ENCODE peak calls at places on chromosomes 12 and 14, in eight cellular contexts. Q, V, P, L, I, A, H and C are unnamed samples.
A peak's percentile ranks its signal among the peaks of the same experiment; 100 is the strongest.

GRCh38 chr12:46664771-46665287 is 161.0 kb downstream of the SLC38A4 start:
- DNase-seq in L (no peak), A (peak; percentile 96), I (peak; percentile 41), Q (peak; percentile 66), H (no peak), V (peak; percentile 92), P (no peak), C (no peak)

GRCh38 chr14:101006008-101006407 is 102.5 kb upstream of the RTL1 start:
- DNase-seq in V (no peak), Q (no peak), P (no peak), I (peak; percentile 21), A (no peak), L (no peak), H (no peak), C (no peak)

GRCh38 chr14:104095426-104096310 is 10.2 kb downstream of the ASPG start:
- DNase-seq in Q (no peak), I (no peak), L (no peak), P (no peak), H (no peak), A (no peak), V (no peak), C (no peak)

GRCh38 chr12:49962861-49963765 is 1.4 kb downstream of the AQP5 start:
- DNase-seq in I (peak; percentile 82), H (peak; percentile 73), Q (peak; percentile 77), L (no peak), A (no peak), P (peak; percentile 92), V (peak; percentile 18), C (peak; percentile 91)

GRCh38 chr12:2284857-2285256 is 232.1 kb downstream of the CACNA1C start:
- DNase-seq in H (peak; percentile 52), P (peak; percentile 78), I (peak; percentile 63), L (peak; percentile 85), V (peak; percentile 79), A (peak; percentile 73), Q (peak; percentile 47), C (no peak)

GRCh38 chr12:20631711-20632110 is 63.4 kb upstream of the SLCO1C1 start:
- DNase-seq in V (peak; percentile 79), A (no peak), Q (no peak), H (no peak), P (no peak), L (no peak), I (no peak), C (no peak)

GRCh38 chr14:100683578-100683977 is 43.1 kb upstream of the DLK1 start:
- DNase-seq in A (no peak), I (no peak), L (no peak), Q (no peak), V (no peak), P (no peak), H (no peak), C (no peak)

GRCh38 chr12:89108265-89108664 is 244.0 kb downstream of the DUSP6 start:
- DNase-seq in A (no peak), I (no peak), Q (no peak), H (no peak), L (no peak), V (no peak), P (no peak), C (no peak)

GRCh38 chr12:107684029-107684790 is 1.4 kb upstream of the PWP1 start:
- DNase-seq in P (no peak), A (peak; percentile 60), V (peak; percentile 54), L (no peak), I (no peak), Q (no peak), H (no peak), C (no peak)

GRCh38 chr12:106766393-106766826 is 8.1 kb upstream of the RIC8B start:
- DNase-seq in I (peak; percentile 81), Q (no peak), H (no peak), A (no peak), P (no peak), L (peak; percentile 67), V (peak; percentile 16), C (no peak)

GRCh38 chr12:108852674-108853073 is 4.7 kb downstream of the SSH1 start:
- DNase-seq in H (no peak), A (peak; percentile 51), I (no peak), L (peak; percentile 70), Q (no peak), P (no peak), V (peak; percentile 48), C (no peak)

GRCh38 chr12:116881325-116881866 is at the start of gene HRK:
- DNase-seq in L (no peak), A (no peak), H (no peak), V (no peak), P (peak; percentile 49), I (no peak), Q (no peak), C (no peak)

GRCh38 chr12:76470028-76470939 is 89.3 kb downstream of the OSBPL8 start:
- DNase-seq in H (no peak), Q (peak; percentile 47), V (peak; percentile 97), L (no peak), I (no peak), P (no peak), A (peak; percentile 93), C (no peak)

GRCh38 chr12:6567824-6568617 is at the start of gene NOP2:
- DNase-seq in L (peak; percentile 92), I (peak; percentile 92), V (peak; percentile 85), A (peak; percentile 83), H (peak; percentile 73), Q (peak; percentile 98), P (peak; percentile 95), C (peak; percentile 90)

GRCh38 chr14:91867316-91867988 is at the start of gene TC2N:
- DNase-seq in Q (no peak), H (no peak), P (no peak), L (no peak), A (no peak), V (no peak), I (no peak), C (no peak)

GRCh38 chr12:115953031-115953430 is 324.5 kb downstream of the MED13L start:
- DNase-seq in A (no peak), P (no peak), Q (no peak), I (no peak), V (no peak), L (no peak), H (no peak), C (no peak)

GRCh38 chr14:100867631-100868315 is 35.7 kb downstream of the RTL1 start:
- DNase-seq in P (peak; percentile 29), A (no peak), I (peak; percentile 8), L (no peak), Q (no peak), H (no peak), V (no peak), C (peak; percentile 61)

GRCh38 chr14:95765016-95765415 is 51.1 kb upstream of the TCL1A start:
- DNase-seq in I (no peak), H (no peak), L (no peak), A (no peak), P (no peak), V (no peak), Q (no peak), C (no peak)

GRCh38 chr12:58314610-58315009 is 373.2 kb downstream of the ATP23 start:
- DNase-seq in P (no peak), Q (no peak), V (peak; percentile 89), L (no peak), H (no peak), I (no peak), A (peak; percentile 72), C (no peak)

GRCh38 chr14:72665259-72665658 is 228.6 kb downstream of the DPF3 start:
- DNase-seq in L (no peak), H (no peak), A (peak; percentile 100), V (peak; percentile 100), Q (peak; percentile 35), I (no peak), P (no peak), C (no peak)

GRCh38 chr12:34390171-34390841 is 368.0 kb downstream of the ALG10 start:
- DNase-seq in P (peak; percentile 36), L (no peak), I (no peak), A (no peak), H (no peak), V (no peak), Q (no peak), C (peak; percentile 20)

DNA sequence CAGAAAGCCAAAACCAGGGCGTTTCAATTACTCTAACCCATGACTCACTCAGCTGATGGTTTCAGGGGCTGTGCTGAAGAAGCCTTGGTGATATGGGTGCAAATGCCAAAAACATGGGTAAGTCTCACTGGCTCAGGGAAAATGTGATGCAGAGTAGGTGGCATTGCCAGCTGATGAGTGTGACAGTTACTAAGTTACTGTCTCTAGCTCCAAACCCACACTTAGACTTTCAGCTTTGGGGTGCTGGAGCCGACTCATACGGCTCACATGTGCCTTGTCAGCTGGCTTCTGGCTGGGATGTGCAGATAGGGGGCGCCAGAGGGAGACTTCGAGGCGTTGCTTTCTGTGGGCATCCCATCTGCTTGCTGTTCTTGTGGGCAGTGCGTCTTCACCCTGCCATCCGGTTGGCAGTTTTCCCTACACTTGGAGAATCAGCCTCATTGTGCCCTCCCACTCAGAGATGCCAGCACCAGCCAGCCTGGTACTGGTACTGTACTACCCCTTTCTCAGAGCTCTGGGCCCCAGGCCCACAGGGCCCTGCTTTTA is 11.1 kb upstream of the KRT7 start:
- DNase-seq in Q (no peak), L (no peak), A (peak; percentile 25), V (peak; percentile 39), H (peak; percentile 78), P (peak; percentile 86), I (peak; percentile 83), C (peak; percentile 60)
- TF ChIP-seq CTCF in Q (peak; percentile 82), L (no peak), A (peak; percentile 50), V (peak; percentile 29), H (peak; percentile 67), P (peak; percentile 17), I (peak; percentile 65), C (peak; percentile 60)

GRCh38 chr14:68967459-68967940 is 11.6 kb downstream of the ACTN1 start:
- DNase-seq in Q (no peak), A (no peak), V (no peak), P (peak; percentile 26), I (no peak), H (no peak), L (no peak), C (no peak)
- H3K4me1 ChIP-seq in Q (peaks cover 99% of the 10 kb centered on the region), A (peaks cover 84% of the 10 kb centered on the region), V (peaks cover 60% of the 10 kb centered on the region), P (peaks cover 74% of the 10 kb centered on the region), I (peaks cover 15% of the 10 kb centered on the region), H (peaks cover 30% of the 10 kb centered on the region), L (peaks cover 96% of the 10 kb centered on the region), C (peaks cover 100% of the 10 kb centered on the region)

DNA sequence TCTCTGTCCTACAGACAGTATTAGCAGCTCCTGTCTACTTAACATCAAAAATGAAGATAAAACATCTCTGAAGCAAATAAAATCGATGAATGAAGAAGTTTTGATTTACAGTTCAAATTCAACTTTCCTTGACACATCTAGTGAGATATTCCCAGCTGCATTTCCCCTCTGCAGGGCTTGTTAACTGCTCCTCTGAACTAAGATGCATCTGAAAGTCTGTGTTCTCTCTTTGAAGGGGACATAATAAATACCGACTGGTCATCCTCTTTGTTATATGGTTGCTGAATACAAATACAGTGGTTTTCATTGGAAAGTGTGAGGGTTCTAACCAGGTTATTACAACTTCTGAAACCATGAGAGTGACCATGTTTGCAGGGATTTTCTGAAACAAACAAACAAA is 266.4 kb upstream of the SLC16A7 start:
- DNase-seq in L (no peak), Q (no peak), H (no peak), I (no peak), V (no peak), A (no peak), P (no peak), C (no peak)
- H3K4me3 ChIP-seq in L (no peak overlapping the region), Q (no peak overlapping the region), H (no peak overlapping the region), I (no peak overlapping the region), V (no peak overlapping the region), A (no peak overlapping the region), P (no peak overlapping the region), C (no peak overlapping the region)

DNA sequence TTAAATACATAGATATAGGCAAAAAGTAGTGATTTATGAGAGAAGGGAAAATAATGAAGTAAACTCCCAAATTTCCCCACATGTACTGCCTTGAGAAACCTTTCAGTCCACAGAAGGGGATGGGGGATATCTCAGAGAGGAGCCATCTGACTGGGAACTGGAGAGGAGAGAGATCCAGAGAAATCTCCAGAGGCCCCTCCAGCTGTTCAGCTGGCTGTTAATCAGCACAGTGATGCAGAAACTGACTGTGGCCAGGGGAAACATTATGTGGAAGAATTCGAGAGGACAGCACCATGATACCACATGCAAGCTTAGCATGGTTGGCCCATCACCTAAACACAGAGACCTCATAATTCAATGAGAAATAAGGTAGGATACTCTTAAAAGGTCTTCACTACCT is 1165.9 kb upstream of the TMEM132C start:
- DNase-seq in I (no peak), L (no peak), H (no peak), A (no peak), V (no peak), Q (no peak), P (no peak), C (no peak)
- TF ChIP-seq CTCF in I (no peak), L (no peak), H (no peak), A (no peak), V (no peak), Q (no peak), P (no peak), C (no peak)